ENCODE peak calls at places on chromosomes 4 and X, in six cellular contexts. Z is stomach; H is lower lobe of right lung; U is naive thymus-derived CD4-positive, alpha-beta T cell; P is OCI-LY7; F is lung. D is an unnamed sample. For H3K4me1 and H3K9me3, the result is how much of the 10 kb centered on the place peaks cover.

GRCh38 chr4:98470831-98471230 is 187.6 kb downstream of the TSPAN5 start:
- DNase-seq in Z (no peak), U (no peak), F (no peak), H (no peak), P (no peak), D (no peak)

GRCh38 chr4:76747613-76748012 is 150.3 kb downstream of the SOWAHB start:
- DNase-seq in Z (no peak), F (no peak), H (no peak), P (no peak), U (no peak), D (no peak)

GRCh38 chrX:72060196-72060974 is 71.3 kb downstream of the RTL5 start:
- DNase-seq in H (no peak), Z (no peak), P (no peak), F (no peak), U (no peak), D (no peak)

GRCh38 chrX:133414399-133415275 is 652 bp downstream of the GPC4 start:
- DNase-seq in F (no peak), H (peak), U (no peak), Z (no peak), P (no peak), D (no peak)

GRCh38 chr4:94673961-94674360 is 83.8 kb upstream of the BMPR1B start:
- DNase-seq in H (no peak), U (no peak), P (no peak), F (no peak), Z (no peak), D (no peak)

GRCh38 chrX:148958896-148959295 is 458.5 kb downstream of the AFF2 start:
- DNase-seq in Z (no peak), P (no peak), F (no peak), U (no peak), H (no peak), D (no peak)

GRCh38 chrX:45849261-45849660 is 648.6 kb upstream of the DIPK2B start:
- DNase-seq in H (no peak), P (no peak), F (no peak), Z (no peak), U (peak), D (no peak)

GRCh38 chr4:25345880-25346279 is 31.2 kb upstream of the ANAPC4 start:
- DNase-seq in Z (no peak), H (no peak), U (no peak), P (no peak), F (no peak), D (no peak)

GRCh38 chr4:176896211-176896610 is 103.5 kb upstream of the VEGFC start:
- DNase-seq in F (no peak), Z (no peak), P (no peak), H (no peak), U (no peak), D (no peak)

GRCh38 chr4:40918330-40918729 is 168.6 kb downstream of the NSUN7 start:
- DNase-seq in U (no peak), Z (peak), P (no peak), H (no peak), F (peak), D (no peak)

GRCh38 chr4:6655924-6656323 is 15.4 kb downstream of the MRFAP1 start:
- DNase-seq in Z (no peak), F (no peak), U (no peak), H (no peak), P (no peak), D (no peak)

GRCh38 chr4:101337688-101338087 is 9.6 kb downstream of the PPP3CA start:
- DNase-seq in H (no peak), Z (no peak), F (no peak), P (no peak), U (no peak), D (no peak)

GRCh38 chr4:101956068-101956805 is 165.7 kb downstream of the BANK1 start:
- DNase-seq in H (no peak), P (no peak), F (no peak), Z (no peak), U (no peak), D (no peak)

GRCh38 chr4:78174931-78175330 is 117.8 kb downstream of the FRAS1 start:
- DNase-seq in H (no peak), F (no peak), Z (no peak), U (no peak), P (no peak), D (no peak)

DNA sequence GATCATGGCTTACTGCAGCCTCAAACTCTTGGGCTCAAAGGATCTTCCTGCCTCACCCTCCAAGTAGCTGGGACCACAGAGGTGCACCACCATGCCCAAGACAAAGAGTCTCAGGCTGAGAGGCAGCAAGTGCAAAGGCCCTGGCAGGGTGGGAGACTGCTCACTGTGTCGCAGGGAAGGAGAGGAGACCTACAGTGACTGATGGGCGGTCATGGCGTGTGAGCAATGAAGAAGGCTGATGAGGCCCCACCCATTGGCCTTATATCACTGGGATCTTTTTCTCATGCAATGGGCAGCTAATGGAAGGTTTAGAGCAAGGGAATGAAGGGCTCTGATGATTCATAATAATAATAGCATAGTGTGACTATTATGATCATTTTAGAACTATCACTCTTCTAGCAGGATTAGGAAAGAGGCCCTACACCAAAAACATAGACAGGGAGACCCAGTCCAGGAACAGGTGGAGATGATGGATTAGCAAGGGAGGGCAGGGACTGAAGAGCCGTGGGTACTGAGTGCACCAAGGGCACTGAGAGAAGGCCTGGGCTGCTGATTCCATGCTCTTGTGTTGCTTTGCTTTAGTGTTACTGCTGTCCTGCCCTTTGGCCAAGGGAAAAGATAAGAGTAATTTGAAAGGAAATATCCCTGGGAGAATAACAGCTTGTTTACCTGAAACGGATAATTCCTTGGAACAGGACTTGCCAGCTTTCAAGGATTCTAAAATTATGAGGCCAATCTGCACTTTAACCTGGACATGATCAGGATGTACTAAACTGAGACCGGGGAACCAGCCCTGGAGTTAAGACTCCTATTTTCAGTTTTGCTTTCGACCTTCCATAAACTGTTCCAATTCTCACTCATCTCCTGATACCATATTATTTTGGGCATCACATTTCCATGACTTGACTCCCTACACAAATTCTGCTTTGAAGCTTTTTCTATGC is 20.6 kb downstream of the FAM9C start:
- DNase-seq in F (no peak), P (no peak), Z (no peak), U (no peak), H (no peak), D (no peak)
- H3K4me1 ChIP-seq in F (under half), P (under half), Z (under half), U (half or more), H (under half), D (under half)

GRCh38 chr4:153679476-153679875 is 4.6 kb upstream of the TLR2 start:
- DNase-seq in Z (no peak), H (no peak), P (no peak), U (no peak), F (no peak), D (no peak)

GRCh38 chr4:153683763-153684181 is 308 bp upstream of the TLR2 start:
- DNase-seq in Z (no peak), U (no peak), F (no peak), P (no peak), H (no peak), D (no peak)

DNA sequence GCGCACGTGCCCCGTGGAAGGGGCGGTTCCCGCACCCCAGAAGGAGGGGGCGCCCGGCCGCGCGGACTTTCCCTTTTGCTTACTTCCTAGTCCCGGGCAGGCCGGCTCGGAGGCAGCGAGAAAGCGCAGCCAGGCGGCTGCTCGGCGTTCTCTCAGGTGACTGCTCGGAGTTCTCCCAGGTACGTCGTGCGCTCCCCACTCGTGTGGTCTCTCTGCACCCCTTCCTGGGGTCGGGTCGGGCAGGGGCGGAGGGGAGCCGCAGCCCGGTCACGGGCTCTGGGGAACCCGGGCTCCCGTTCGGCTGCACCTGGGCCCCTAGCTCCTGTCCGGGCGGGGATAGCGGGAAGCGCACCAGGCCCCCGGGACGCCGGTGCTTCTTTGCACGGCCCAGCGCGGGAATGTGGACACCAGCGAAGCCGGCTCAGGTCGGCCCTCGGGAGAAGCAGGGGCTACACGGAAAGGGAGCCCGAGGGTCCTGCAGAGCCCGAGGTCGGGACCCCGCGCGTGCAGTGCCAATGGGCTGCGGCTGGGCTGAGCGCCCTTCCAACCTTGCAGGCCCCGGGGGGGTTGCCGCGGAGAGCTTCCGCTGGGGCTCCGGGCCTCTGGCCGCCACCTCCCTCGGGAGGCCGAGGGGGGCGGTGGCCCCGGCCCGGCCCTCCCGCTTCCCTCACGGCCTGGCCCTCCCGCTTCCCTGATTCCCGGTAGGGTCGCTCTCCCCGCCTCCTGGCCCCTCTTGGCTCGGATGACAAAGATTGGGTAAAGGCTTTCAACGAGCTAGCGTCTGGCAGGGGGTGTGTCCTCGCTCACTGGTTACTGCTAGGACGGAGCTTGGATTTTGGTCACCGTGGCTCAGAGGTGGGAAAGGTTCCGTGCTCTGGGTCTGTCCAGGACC is at the start of gene TLR2:
- DNase-seq in Z (peak), P (no peak), U (peak), H (peak), F (peak), D (peak)
- H3K9me3 ChIP-seq in Z (under half), P (under half), U (under half), H (under half), F (under half), D (under half)

DNA sequence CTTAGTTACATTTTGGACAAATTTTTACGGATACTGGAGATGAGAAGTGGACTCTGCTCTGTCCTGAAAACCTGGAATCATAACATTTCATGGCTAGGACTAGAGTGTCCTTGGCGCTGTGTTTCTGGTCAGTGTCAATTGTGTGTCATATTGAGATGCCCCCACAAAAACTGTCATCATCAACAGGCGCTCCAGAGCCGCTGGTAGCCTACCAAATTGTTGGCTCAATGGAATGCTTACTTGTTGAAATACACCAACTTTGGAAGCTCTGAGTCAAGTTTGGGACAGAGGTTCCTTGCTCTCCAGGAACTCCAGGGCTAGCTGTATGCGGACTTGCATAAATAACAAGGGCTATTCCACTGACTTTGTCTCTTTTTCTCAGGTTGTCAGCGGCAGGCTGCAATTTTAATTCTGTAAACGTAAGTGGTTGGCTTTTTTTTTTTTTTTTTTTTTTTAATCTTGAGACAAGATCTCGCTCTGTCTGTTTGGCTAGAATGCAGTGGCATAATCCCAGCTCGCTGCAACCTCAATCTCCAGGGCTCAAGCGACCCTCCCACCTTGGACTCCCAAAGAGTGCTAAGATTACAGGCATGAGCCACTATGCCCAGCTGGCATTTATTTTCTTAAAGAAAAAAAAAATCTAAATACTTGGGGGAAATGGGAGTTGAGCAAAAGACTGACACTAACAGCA is 860 bp upstream of the HPGD start:
- DNase-seq in Z (no peak), F (no peak), U (no peak), H (no peak), P (no peak), D (no peak)
- H3K27ac ChIP-seq in Z (peak), F (peak), U (peak), H (peak), P (no peak), D (peak)

DNA sequence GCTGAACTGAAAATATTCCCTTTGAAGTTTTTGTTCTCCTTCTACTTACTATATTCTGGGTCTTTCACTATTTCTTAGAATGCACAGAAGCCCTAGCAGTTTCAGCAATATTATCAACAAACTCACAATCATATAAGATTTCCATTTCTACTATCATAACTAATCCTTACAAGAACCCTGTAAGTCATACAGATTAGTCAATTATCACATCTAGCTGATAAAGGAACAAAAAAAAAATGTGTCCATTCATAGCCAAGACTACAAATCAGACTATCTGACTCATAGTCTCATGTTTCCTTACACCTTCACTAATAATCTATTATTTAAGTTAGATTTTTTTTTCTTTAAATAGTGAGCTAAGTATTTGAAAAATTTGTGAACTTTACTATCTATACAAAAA is 72.5 kb downstream of the LRBA start:
- DNase-seq in U (no peak), F (no peak), H (no peak), P (no peak), Z (no peak), D (no peak)
- H3K4me1 ChIP-seq in U (under half), F (under half), H (under half), P (under half), Z (under half), D (under half)

GRCh38 chr4:8514391-8514790 is 65.8 kb upstream of the GPR78 start:
- DNase-seq in U (no peak), Z (no peak), F (no peak), H (no peak), P (no peak), D (no peak)
- H3K9me3 ChIP-seq in U (under half), Z (under half), F (under half), H (under half), P (under half), D (under half)

GRCh38 chr4:53376900-53377299 is 541 bp upstream of the FIP1L1 start:
- DNase-seq in H (no peak), F (no peak), P (no peak), Z (no peak), U (no peak), D (no peak)
- H3K27ac ChIP-seq in H (peak), F (no peak), P (peak), Z (no peak), U (peak), D (peak)

GRCh38 chr4:8435656-8436121 is 4.8 kb downstream of the ACOX3 start:
- DNase-seq in U (peak), Z (peak), H (no peak), F (peak), P (peak), D (peak)

GRCh38 chr4:8428288-8429097 is 12.0 kb downstream of the ACOX3 start:
- DNase-seq in H (peak), U (peak), F (peak), Z (peak), P (peak), D (peak)

GRCh38 chr4:8431553-8431952 is 9.0 kb downstream of the ACOX3 start:
- DNase-seq in Z (no peak), H (no peak), U (no peak), P (no peak), F (no peak), D (no peak)

GRCh38 chr4:8434251-8435073 is 6.1 kb downstream of the ACOX3 start:
- DNase-seq in F (no peak), Z (no peak), H (no peak), P (no peak), U (no peak), D (no peak)

GRCh38 chr4:8433181-8433580 is 7.3 kb downstream of the ACOX3 start:
- DNase-seq in H (no peak), U (no peak), F (no peak), Z (no peak), P (no peak), D (no peak)
- H3K4me1 ChIP-seq in H (under half), U (under half), F (under half), Z (half or more), P (under half), D (under half)

GRCh38 chr4:114582625-114583024 is 16.0 kb upstream of the UGT8 start:
- DNase-seq in U (no peak), H (no peak), F (no peak), P (no peak), Z (no peak), D (no peak)
- H3K9me3 ChIP-seq in U (under half), H (under half), F (under half), P (under half), Z (under half), D (under half)

DNA sequence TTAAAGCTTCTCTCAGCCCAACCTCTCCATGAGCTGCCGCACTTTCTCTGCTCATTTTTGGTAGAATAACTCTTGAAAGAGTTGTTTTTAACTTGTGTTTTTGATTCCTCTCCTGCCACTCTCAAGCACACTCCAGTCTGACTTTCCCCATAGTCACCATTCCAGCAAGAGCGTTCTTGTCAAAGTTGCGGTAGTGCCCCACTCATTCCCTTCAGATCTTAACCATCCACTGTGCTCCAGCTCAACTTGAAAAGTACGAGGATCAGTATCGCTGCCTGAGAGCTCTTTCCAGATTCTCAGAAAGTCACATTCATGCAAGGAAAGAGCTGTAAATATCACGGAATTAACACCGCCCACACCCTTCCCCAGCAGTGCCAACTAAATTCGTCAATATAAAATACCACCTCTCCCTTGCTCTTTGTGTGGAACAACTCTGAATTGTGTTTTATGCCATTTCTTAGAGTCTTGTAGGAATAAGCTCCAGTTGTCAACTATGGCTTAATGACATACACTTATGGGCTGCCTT is 59.7 kb upstream of the IL15 start:
- DNase-seq in F (no peak), U (no peak), P (no peak), Z (no peak), H (no peak), D (no peak)
- H3K27ac ChIP-seq in F (no peak), U (no peak), P (no peak), Z (no peak), H (no peak), D (no peak)

GRCh38 chrX:103722505-103722904 is 11.8 kb downstream of the TMEM31 start:
- DNase-seq in H (no peak), U (no peak), Z (no peak), P (no peak), F (no peak), D (no peak)
- H3K4me1 ChIP-seq in H (under half), U (under half), Z (under half), P (under half), F (under half), D (under half)